ENCODE peak calls at places on chromosomes 16 and 17, in ten cellular contexts. O is NCI-H1436; J is NCI-H187 treated with DMSO at 0.1 percent for 48 hours; T is epithelial cell of esophagus; Q is A549; D is heart right ventricle; R is uterus; A is stimulated activated CD4-positive, alpha-beta T cell treated with anti-CD3 and anti-CD28 coated beads, Interleukin-1b, Interleukin-23, amount 100 ng/mL, for 1 hour; C is H7; N is tibial artery. Z is an unnamed sample.

GRCh38 chr16:51538707-51539604 is 387.9 kb upstream of the SALL1 start:
- DNase-seq in R (no peak), T (peak; percentile 91), Q (peak; percentile 88), J (no peak), A (no peak), N (no peak), C (no peak), D (no peak), O (no peak), Z (no peak)

GRCh38 chr17:72422505-72423285 is 301.9 kb downstream of the SOX9 start:
- DNase-seq in J (no peak), C (no peak), R (no peak), N (peak; percentile 61), T (peak; percentile 63), Q (peak; percentile 97), D (peak; percentile 40), A (no peak), O (no peak), Z (peak; percentile 66)

GRCh38 chr17:56819431-56820145 is 14.1 kb downstream of the C17orf67 start:
- DNase-seq in O (peak; percentile 84), J (no peak), N (peak; percentile 64), R (peak; percentile 74), D (no peak), T (peak; percentile 78), A (peak; percentile 50), Q (peak; percentile 91), C (peak; percentile 85), Z (peak; percentile 76)

GRCh38 chr16:56964243-56965148 is 2.7 kb downstream of the CETP start:
- DNase-seq in T (peak; percentile 60), A (peak; percentile 96), O (peak; percentile 13), C (peak; percentile 95), J (no peak), D (peak; percentile 90), N (peak; percentile 81), R (peak; percentile 67), Q (peak; percentile 73), Z (peak; percentile 95)

GRCh38 chr17:15197229-15197628 is 67.9 kb downstream of the PMP22 start:
- DNase-seq in A (no peak), J (no peak), D (no peak), Q (no peak), O (no peak), R (no peak), C (no peak), N (no peak), T (no peak), Z (no peak)

GRCh38 chr17:76137351-76138233 is 3.5 kb downstream of the FOXJ1 start:
- DNase-seq in C (peak; percentile 83), O (no peak), R (no peak), A (no peak), T (no peak), J (no peak), Q (no peak), D (no peak), N (no peak), Z (no peak)

GRCh38 chr17:7440823-7441174 is 1.5 kb downstream of the FGF11 start:
- DNase-seq in D (peak; percentile 61), O (no peak), A (no peak), J (no peak), R (peak; percentile 38), C (peak; percentile 86), T (peak; percentile 33), N (no peak), Q (no peak), Z (no peak)

GRCh38 chr17:27751622-27752490 is 48.5 kb downstream of the NOS2 start:
- DNase-seq in D (no peak), R (no peak), N (no peak), A (no peak), J (no peak), C (peak; percentile 11), Q (no peak), O (no peak), T (peak; percentile 29), Z (no peak)

Z was measured in suprapubic skin.